ENCODE peak calls at places on chromosomes 12 and 14, in six cellular contexts. One of them, this sample, is unnamed.

GRCh38 chr14:84591827-84592540 is 938.0 kb upstream of the FLRT2 start:
- DNase-seq in GM12892: no peak
- DNase-seq in GM12878: no peak
- DNase-seq in H1: no peak
- DNase-seq in HepG2: no peak
- DNase-seq in K562: no peak
- DNase-seq in this sample: no peak

GRCh38 chr14:54599932-54600331 is 33.0 kb downstream of the SAMD4A start:
- DNase-seq in GM12892: no peak
- DNase-seq in HepG2: no peak
- DNase-seq in K562: no peak
- DNase-seq in H1: no peak
- DNase-seq in GM12878: no peak
- DNase-seq in this sample: no peak

GRCh38 chr12:118773956-118774723 is 207.2 kb upstream of the SRRM4 start:
- DNase-seq in K562: no peak
- DNase-seq in GM12892: no peak
- DNase-seq in HepG2: no peak
- DNase-seq in GM12878: no peak
- DNase-seq in H1: peak
- DNase-seq in this sample: no peak

GRCh38 chr12:116060765-116061164 is 216.7 kb downstream of the MED13L start:
- DNase-seq in GM12892: no peak
- DNase-seq in HepG2: no peak
- DNase-seq in GM12878: peak
- DNase-seq in H1: no peak
- DNase-seq in K562: no peak
- DNase-seq in this sample: peak

GRCh38 chr14:23725980-23726746 is 90.0 kb downstream of the DHRS2 start:
- DNase-seq in K562: no peak
- DNase-seq in GM12878: no peak
- DNase-seq in GM12892: no peak
- DNase-seq in H1: no peak
- DNase-seq in HepG2: no peak
- DNase-seq in this sample: no peak

GRCh38 chr14:99225804-99226203 is 46.2 kb downstream of the BCL11B start:
- DNase-seq in K562: no peak
- DNase-seq in HepG2: no peak
- DNase-seq in GM12878: no peak
- DNase-seq in H1: no peak
- DNase-seq in GM12892: no peak
- DNase-seq in this sample: no peak

GRCh38 chr14:90759370-90760054 is 56.7 kb downstream of the TTC7B start:
- DNase-seq in GM12892: no peak
- DNase-seq in K562: no peak
- DNase-seq in GM12878: no peak
- DNase-seq in HepG2: no peak
- DNase-seq in H1: peak
- DNase-seq in this sample: no peak

GRCh38 chr14:90774316-90774715 is 41.9 kb downstream of the TTC7B start:
- DNase-seq in GM12892: no peak
- DNase-seq in HepG2: no peak
- DNase-seq in H1: no peak
- DNase-seq in K562: no peak
- DNase-seq in GM12878: no peak
- DNase-seq in this sample: no peak

GRCh38 chr14:29832042-29832441 is 95.6 kb downstream of the PRKD1 start:
- DNase-seq in GM12878: no peak
- DNase-seq in K562: no peak
- DNase-seq in GM12892: no peak
- DNase-seq in H1: no peak
- DNase-seq in HepG2: no peak
- DNase-seq in this sample: no peak

GRCh38 chr14:57865450-57866198 is at the start of gene SLC35F4:
- DNase-seq in K562: peak
- DNase-seq in HepG2: no peak
- DNase-seq in GM12892: peak
- DNase-seq in H1: peak
- DNase-seq in GM12878: no peak
- DNase-seq in this sample: no peak

GRCh38 chr12:118330421-118331018 is 42.2 kb downstream of the TAOK3 start:
- DNase-seq in GM12878: no peak
- DNase-seq in GM12892: no peak
- DNase-seq in H1: no peak
- DNase-seq in HepG2: no peak
- DNase-seq in K562: peak
- DNase-seq in this sample: peak

GRCh38 chr12:15859136-15859535 is 23.1 kb upstream of the STRAP start:
- DNase-seq in K562: no peak
- DNase-seq in HepG2: no peak
- DNase-seq in GM12878: no peak
- DNase-seq in GM12892: no peak
- DNase-seq in H1: no peak
- DNase-seq in this sample: no peak

GRCh38 chr12:56990648-56991318 is 15.6 kb downstream of the ZBTB39 start:
- DNase-seq in GM12878: no peak
- DNase-seq in GM12892: no peak
- DNase-seq in H1: peak
- DNase-seq in HepG2: no peak
- DNase-seq in K562: peak
- DNase-seq in this sample: no peak

GRCh38 chr14:85471156-85471555 is 58.8 kb upstream of the FLRT2 start:
- DNase-seq in GM12878: no peak
- DNase-seq in H1: no peak
- DNase-seq in GM12892: no peak
- DNase-seq in HepG2: no peak
- DNase-seq in K562: no peak
- DNase-seq in this sample: no peak

GRCh38 chr12:13197526-13198141 is 1.1 kb downstream of the EMP1 start:
- DNase-seq in K562: no peak
- DNase-seq in H1: no peak
- DNase-seq in GM12878: no peak
- DNase-seq in HepG2: no peak
- DNase-seq in GM12892: no peak
- DNase-seq in this sample: no peak

GRCh38 chr12:41795066-41795465 is 349.6 kb downstream of the GXYLT1 start:
- DNase-seq in H1: no peak
- DNase-seq in HepG2: no peak
- DNase-seq in K562: no peak
- DNase-seq in GM12892: no peak
- DNase-seq in GM12878: no peak
- DNase-seq in this sample: no peak

GRCh38 chr14:61891251-61891650 is 129.0 kb downstream of the SNAPC1 start:
- DNase-seq in HepG2: no peak
- DNase-seq in K562: peak
- DNase-seq in H1: no peak
- DNase-seq in GM12892: no peak
- DNase-seq in GM12878: no peak
- DNase-seq in this sample: no peak

GRCh38 chr12:42603246-42603645 is 13.7 kb upstream of the PRICKLE1 start:
- DNase-seq in HepG2: no peak
- DNase-seq in H1: no peak
- DNase-seq in K562: no peak
- DNase-seq in GM12892: no peak
- DNase-seq in GM12878: no peak
- DNase-seq in this sample: no peak

GRCh38 chr14:71322660-71323250 is 415.5 kb downstream of the PCNX1 start:
- DNase-seq in GM12878: peak
- DNase-seq in H1: no peak
- DNase-seq in GM12892: no peak
- DNase-seq in K562: peak
- DNase-seq in HepG2: no peak
- DNase-seq in this sample: no peak

GRCh38 chr14:67487937-67488893 is at the start of gene TMEM229B:
- DNase-seq in K562: no peak
- DNase-seq in H1: no peak
- DNase-seq in HepG2: no peak
- DNase-seq in GM12892: peak
- DNase-seq in GM12878: peak
- DNase-seq in this sample: peak

GRCh38 chr14:93719234-93719633 is 69.1 kb downstream of the PRIMA1 start:
- DNase-seq in HepG2: no peak
- DNase-seq in GM12878: no peak
- DNase-seq in K562: no peak
- DNase-seq in H1: no peak
- DNase-seq in GM12892: no peak
- DNase-seq in this sample: no peak

GRCh38 chr12:67482751-67483661 is 165.5 kb upstream of the DYRK2 start:
- DNase-seq in K562: no peak
- DNase-seq in GM12878: peak
- DNase-seq in HepG2: no peak
- DNase-seq in GM12892: peak
- DNase-seq in H1: no peak
- DNase-seq in this sample: no peak

GRCh38 chr12:109864916-109865315 is 15.4 kb downstream of the GLTP start:
- DNase-seq in HepG2: no peak
- DNase-seq in K562: no peak
- DNase-seq in GM12878: no peak
- DNase-seq in GM12892: no peak
- DNase-seq in H1: no peak
- DNase-seq in this sample: no peak

GRCh38 chr12:101021911-101022388 is 188.1 kb downstream of the SLC5A8 start:
- DNase-seq in H1: no peak
- DNase-seq in K562: no peak
- DNase-seq in GM12892: no peak
- DNase-seq in HepG2: peak
- DNase-seq in GM12878: no peak
- DNase-seq in this sample: no peak

GRCh38 chr14:78705989-78706388 is 535.8 kb downstream of the NRXN3 start:
- DNase-seq in HepG2: no peak
- DNase-seq in H1: no peak
- DNase-seq in GM12878: no peak
- DNase-seq in GM12892: no peak
- DNase-seq in K562: no peak
- DNase-seq in this sample: no peak

GRCh38 chr12:131116437-131117117 is 162.9 kb downstream of the ADGRD1 start:
- DNase-seq in H1: peak
- DNase-seq in GM12892: no peak
- DNase-seq in K562: no peak
- DNase-seq in GM12878: no peak
- DNase-seq in HepG2: no peak
- DNase-seq in this sample: no peak

GRCh38 chr12:24595652-24596235 is 353.2 kb downstream of the BCAT1 start:
- DNase-seq in K562: peak
- DNase-seq in GM12878: no peak
- DNase-seq in GM12892: no peak
- DNase-seq in HepG2: peak
- DNase-seq in H1: no peak
- DNase-seq in this sample: no peak

GRCh38 chr12:13973981-13974380 is 7.4 kb downstream of the GRIN2B start:
- DNase-seq in GM12878: no peak
- DNase-seq in GM12892: no peak
- DNase-seq in H1: no peak
- DNase-seq in K562: no peak
- DNase-seq in HepG2: no peak
- DNase-seq in this sample: no peak

GRCh38 chr14:68466491-68466977 is 326.3 kb downstream of the ZFP36L1 start:
- DNase-seq in H1: no peak
- DNase-seq in GM12878: no peak
- DNase-seq in GM12892: no peak
- DNase-seq in K562: no peak
- DNase-seq in HepG2: peak
- DNase-seq in this sample: no peak

GRCh38 chr14:57189070-57189469 is 79.6 kb downstream of the EXOC5 start:
- DNase-seq in GM12892: no peak
- DNase-seq in HepG2: peak
- DNase-seq in GM12878: no peak
- DNase-seq in H1: no peak
- DNase-seq in K562: peak
- DNase-seq in this sample: no peak

GRCh38 chr14:99687284-99688209 is 3.4 kb downstream of the CYP46A1 start:
- DNase-seq in K562: peak
- DNase-seq in HepG2: peak
- DNase-seq in GM12878: no peak
- DNase-seq in H1: peak
- DNase-seq in GM12892: no peak
- DNase-seq in this sample: no peak

GRCh38 chr12:71029302-71029701 is 108.8 kb upstream of the PTPRR start:
- DNase-seq in K562: no peak
- DNase-seq in GM12892: no peak
- DNase-seq in GM12878: no peak
- DNase-seq in HepG2: no peak
- DNase-seq in H1: no peak
- DNase-seq in this sample: no peak
- TF ChIP-seq POLR2A in K562: no peak
- TF ChIP-seq POLR2A in GM12892: no peak
- TF ChIP-seq POLR2A in GM12878: no peak
- TF ChIP-seq POLR2A in HepG2: no peak
- TF ChIP-seq POLR2A in H1: no peak
- TF ChIP-seq POLR2A in this sample: no peak

DNA sequence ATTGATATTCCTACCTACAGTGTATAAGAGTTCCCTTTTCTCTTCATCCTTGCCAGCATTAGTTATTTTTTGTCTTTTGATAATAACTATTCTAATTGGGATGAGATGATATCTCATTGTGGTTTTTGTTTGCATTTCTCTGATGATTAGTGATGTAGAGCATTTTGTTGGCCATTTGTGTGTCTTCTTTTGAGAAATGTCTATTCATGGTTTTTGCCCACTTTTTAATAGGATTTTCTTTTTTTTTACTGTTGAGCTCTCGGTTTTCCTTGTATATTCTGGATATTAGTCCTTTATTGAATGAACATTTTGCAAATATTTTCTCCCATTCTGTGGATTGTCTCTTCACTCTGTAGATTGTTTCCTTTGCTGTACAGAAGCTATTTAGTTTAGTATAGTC is 79.6 kb upstream of the AMIGO2 start:
- DNase-seq in H1: no peak
- DNase-seq in GM12878: no peak
- DNase-seq in HepG2: no peak
- DNase-seq in K562: no peak
- DNase-seq in GM12892: no peak
- DNase-seq in this sample: no peak
- TF ChIP-seq TAF1 in H1: no peak
- TF ChIP-seq TAF1 in GM12878: no peak
- TF ChIP-seq TAF1 in HepG2: no peak
- TF ChIP-seq TAF1 in K562: no peak
- TF ChIP-seq TAF1 in GM12892: no peak
- TF ChIP-seq TAF1 in this sample: no peak

DNA sequence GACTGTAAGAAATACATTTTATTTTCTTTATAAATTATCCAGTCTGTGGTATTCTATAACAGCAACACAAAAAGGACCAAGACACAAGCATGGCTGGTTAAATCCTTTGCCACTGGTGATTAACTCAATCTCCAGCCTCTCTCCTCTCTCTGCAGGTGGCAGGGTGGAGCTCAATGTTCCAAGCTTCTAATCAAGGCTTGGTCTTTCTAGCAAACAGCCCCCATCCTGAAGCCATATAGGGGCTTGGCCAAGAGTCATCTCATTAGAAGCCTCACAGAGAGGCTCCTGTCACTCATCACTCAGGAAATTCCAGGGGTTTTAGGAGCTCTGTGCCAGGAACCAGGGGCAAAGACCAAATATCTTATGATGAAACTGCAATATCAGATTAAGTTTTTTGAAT is 12.0 kb downstream of the C12orf75 start:
- DNase-seq in K562: no peak
- DNase-seq in GM12892: no peak
- DNase-seq in H1: no peak
- DNase-seq in GM12878: no peak
- DNase-seq in HepG2: no peak
- DNase-seq in this sample: no peak
- TF ChIP-seq POLR2A in K562: no peak
- TF ChIP-seq POLR2A in GM12892: no peak
- TF ChIP-seq POLR2A in H1: no peak
- TF ChIP-seq POLR2A in GM12878: no peak
- TF ChIP-seq POLR2A in HepG2: no peak
- TF ChIP-seq POLR2A in this sample: no peak

GRCh38 chr14:39988939-39989338 is 556.7 kb upstream of the FBXO33 start:
- DNase-seq in GM12892: no peak
- DNase-seq in K562: peak
- DNase-seq in GM12878: no peak
- DNase-seq in HepG2: peak
- DNase-seq in H1: no peak
- DNase-seq in this sample: no peak
- TF ChIP-seq TAF1 in GM12892: no peak
- TF ChIP-seq TAF1 in K562: no peak
- TF ChIP-seq TAF1 in GM12878: no peak
- TF ChIP-seq TAF1 in HepG2: no peak
- TF ChIP-seq TAF1 in H1: no peak
- TF ChIP-seq TAF1 in this sample: no peak